ENCODE peak calls at places on chromosomes 6 and 20, in five cellular contexts. One of them, this sample, is unnamed.

GRCh38 chr6:53786832-53787231 is 8.0 kb upstream of the LRRC1 start:
- DNase-seq in A549: no peak
- DNase-seq in K562: no peak
- DNase-seq in GM12878: no peak
- DNase-seq in HepG2: no peak
- DNase-seq in this sample: no peak

GRCh38 chr6:129307845-129308244 is 402.1 kb downstream of the ARHGAP18 start:
- DNase-seq in A549: no peak
- DNase-seq in K562: no peak
- DNase-seq in GM12878: no peak
- DNase-seq in HepG2: no peak
- DNase-seq in this sample: no peak

GRCh38 chr6:160261120-160261450 is 2.5 kb upstream of the SLC22A2 start:
- DNase-seq in A549: no peak
- DNase-seq in K562: no peak
- DNase-seq in GM12878: no peak
- DNase-seq in HepG2: no peak
- DNase-seq in this sample: no peak

GRCh38 chr6:141472123-141472522 is 660.6 kb upstream of the GJE1 start:
- DNase-seq in A549: no peak
- DNase-seq in K562: no peak
- DNase-seq in GM12878: no peak
- DNase-seq in HepG2: no peak
- DNase-seq in this sample: no peak

GRCh38 chr20:63833776-63834544 is 2.9 kb upstream of the ZBTB46 start:
- DNase-seq in A549: no peak
- DNase-seq in K562: no peak
- DNase-seq in GM12878: no peak
- DNase-seq in HepG2: no peak
- DNase-seq in this sample: no peak

GRCh38 chr20:17210983-17211382 is 15.9 kb upstream of the PCSK2 start:
- DNase-seq in A549: no peak
- DNase-seq in K562: no peak
- DNase-seq in GM12878: no peak
- DNase-seq in HepG2: peak; percentile 7
- DNase-seq in this sample: no peak

GRCh38 chr6:16739329-16739801 is 21.9 kb downstream of the ATXN1 start:
- DNase-seq in A549: no peak
- DNase-seq in K562: no peak
- DNase-seq in GM12878: no peak
- DNase-seq in HepG2: peak; percentile 29
- DNase-seq in this sample: no peak

GRCh38 chr20:38723069-38723981 is 961 bp upstream of the SLC32A1 start:
- DNase-seq in A549: no peak
- DNase-seq in K562: no peak
- DNase-seq in GM12878: no peak
- DNase-seq in HepG2: no peak
- DNase-seq in this sample: no peak

GRCh38 chr20:3354247-3354646 is 53.2 kb downstream of the DNAAF9 start:
- DNase-seq in A549: no peak
- DNase-seq in K562: no peak
- DNase-seq in GM12878: no peak
- DNase-seq in HepG2: no peak
- DNase-seq in this sample: no peak

GRCh38 chr20:21396045-21396893 is 1.1 kb downstream of the NKX2-4 start:
- DNase-seq in A549: no peak
- DNase-seq in K562: no peak
- DNase-seq in GM12878: no peak
- DNase-seq in HepG2: no peak
- DNase-seq in this sample: peak; percentile 32

GRCh38 chr20:757509-757908 is 10.8 kb downstream of the SLC52A3 start:
- DNase-seq in A549: no peak
- DNase-seq in K562: no peak
- DNase-seq in GM12878: no peak
- DNase-seq in HepG2: no peak
- DNase-seq in this sample: no peak

GRCh38 chr6:169099411-169100202 is 154.0 kb downstream of the THBS2 start:
- DNase-seq in A549: peak; percentile 50
- DNase-seq in K562: no peak
- DNase-seq in GM12878: no peak
- DNase-seq in HepG2: peak; percentile 11
- DNase-seq in this sample: no peak

GRCh38 chr20:35269055-35269781 is 8.7 kb downstream of the MMP24OS start:
- DNase-seq in A549: peak; percentile 81
- DNase-seq in K562: peak; percentile 81
- DNase-seq in GM12878: no peak
- DNase-seq in HepG2: peak; percentile 77
- DNase-seq in this sample: peak; percentile 66

GRCh38 chr6:31328355-31328960 is 28.5 kb downstream of the HLA-B start:
- DNase-seq in A549: no peak
- DNase-seq in K562: no peak
- DNase-seq in GM12878: no peak
- DNase-seq in HepG2: no peak
- DNase-seq in this sample: no peak

GRCh38 chr6:31336872-31337496 is 20.0 kb downstream of the HLA-B start:
- DNase-seq in A549: peak; percentile 22
- DNase-seq in K562: no peak
- DNase-seq in GM12878: no peak
- DNase-seq in HepG2: no peak
- DNase-seq in this sample: peak; percentile 20

GRCh38 chr6:31332637-31333602 is 24.1 kb downstream of the HLA-B start:
- DNase-seq in A549: no peak
- DNase-seq in K562: no peak
- DNase-seq in GM12878: no peak
- DNase-seq in HepG2: no peak
- DNase-seq in this sample: no peak
- TF ChIP-seq MYC in A549: no peak
- TF ChIP-seq MYC in K562: no peak
- TF ChIP-seq MYC in GM12878: no peak
- TF ChIP-seq MYC in HepG2: no peak
- TF ChIP-seq MYC in this sample: no peak

GRCh38 chr20:58162976-58163375 is 65.5 kb downstream of the ANKRD60 start:
- DNase-seq in A549: no peak
- DNase-seq in K562: no peak
- DNase-seq in GM12878: no peak
- DNase-seq in HepG2: no peak
- DNase-seq in this sample: no peak
- H3K4me1 ChIP-seq in A549: no peaks in the 10 kb centered on the region
- H3K4me1 ChIP-seq in K562: no peaks in the 10 kb centered on the region
- H3K4me1 ChIP-seq in GM12878: no peaks in the 10 kb centered on the region
- H3K4me1 ChIP-seq in HepG2: no peaks in the 10 kb centered on the region
- H3K4me1 ChIP-seq in this sample: no peaks in the 10 kb centered on the region

GRCh38 chr6:161618816-161619454 is 345.1 kb upstream of the AGPAT4 start:
- DNase-seq in A549: peak; percentile 80
- DNase-seq in K562: peak; percentile 16
- DNase-seq in GM12878: no peak
- DNase-seq in HepG2: peak; percentile 49
- DNase-seq in this sample: no peak
- TF ChIP-seq MYC in A549: no peak
- TF ChIP-seq MYC in K562: no peak
- TF ChIP-seq MYC in GM12878: no peak
- TF ChIP-seq MYC in HepG2: no peak
- TF ChIP-seq MYC in this sample: no peak

GRCh38 chr20:44166477-44166876 is 20.5 kb downstream of the JPH2 start:
- DNase-seq in A549: peak; percentile 65
- DNase-seq in K562: no peak
- DNase-seq in GM12878: no peak
- DNase-seq in HepG2: no peak
- DNase-seq in this sample: no peak
- H3K4me1 ChIP-seq in A549: peaks cover 38% of the 10 kb centered on the region
- H3K4me1 ChIP-seq in K562: peaks cover 2% of the 10 kb centered on the region
- H3K4me1 ChIP-seq in GM12878: no peaks in the 10 kb centered on the region
- H3K4me1 ChIP-seq in HepG2: no peaks in the 10 kb centered on the region
- H3K4me1 ChIP-seq in this sample: no peaks in the 10 kb centered on the region

DNA sequence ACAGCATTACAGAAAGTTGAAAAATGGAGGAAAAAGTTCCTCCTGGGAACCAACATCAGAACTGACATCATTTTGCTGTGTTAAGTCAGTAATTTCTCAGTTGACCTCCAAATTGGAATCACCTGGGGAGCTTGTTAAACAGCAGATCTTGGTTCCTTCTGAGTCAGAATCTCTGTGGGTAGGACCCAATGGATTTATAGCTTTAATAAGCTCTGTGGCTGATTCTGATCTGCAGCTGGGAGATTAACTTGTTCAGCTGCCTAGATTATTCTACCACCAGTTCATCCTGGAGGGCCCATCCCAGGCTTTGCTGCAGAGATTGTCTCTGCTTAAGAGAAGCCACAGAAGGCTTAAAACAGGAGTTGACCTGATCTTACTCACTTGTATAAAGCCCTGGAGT is 90.7 kb upstream of the POPDC3 start:
- DNase-seq in A549: no peak
- DNase-seq in K562: no peak
- DNase-seq in GM12878: no peak
- DNase-seq in HepG2: no peak
- DNase-seq in this sample: no peak
- TF ChIP-seq MYC in A549: no peak
- TF ChIP-seq MYC in K562: no peak
- TF ChIP-seq MYC in GM12878: no peak
- TF ChIP-seq MYC in HepG2: no peak
- TF ChIP-seq MYC in this sample: no peak

GRCh38 chr6:157064502-157064901 is 258.8 kb downstream of the TMEM242 start:
- DNase-seq in A549: no peak
- DNase-seq in K562: no peak
- DNase-seq in GM12878: no peak
- DNase-seq in HepG2: no peak
- DNase-seq in this sample: no peak
- H3K4me1 ChIP-seq in A549: peaks cover 13% of the 10 kb centered on the region
- H3K4me1 ChIP-seq in K562: peaks cover 15% of the 10 kb centered on the region
- H3K4me1 ChIP-seq in GM12878: peaks cover 15% of the 10 kb centered on the region
- H3K4me1 ChIP-seq in HepG2: peaks cover 46% of the 10 kb centered on the region
- H3K4me1 ChIP-seq in this sample: peaks cover 9% of the 10 kb centered on the region

GRCh38 chr6:38063973-38064372 is 244.4 kb downstream of the ZFAND3 start:
- DNase-seq in A549: no peak
- DNase-seq in K562: no peak
- DNase-seq in GM12878: no peak
- DNase-seq in HepG2: no peak
- DNase-seq in this sample: no peak
- TF ChIP-seq MYC in A549: no peak
- TF ChIP-seq MYC in K562: no peak
- TF ChIP-seq MYC in GM12878: no peak
- TF ChIP-seq MYC in HepG2: no peak
- TF ChIP-seq MYC in this sample: no peak

DNA sequence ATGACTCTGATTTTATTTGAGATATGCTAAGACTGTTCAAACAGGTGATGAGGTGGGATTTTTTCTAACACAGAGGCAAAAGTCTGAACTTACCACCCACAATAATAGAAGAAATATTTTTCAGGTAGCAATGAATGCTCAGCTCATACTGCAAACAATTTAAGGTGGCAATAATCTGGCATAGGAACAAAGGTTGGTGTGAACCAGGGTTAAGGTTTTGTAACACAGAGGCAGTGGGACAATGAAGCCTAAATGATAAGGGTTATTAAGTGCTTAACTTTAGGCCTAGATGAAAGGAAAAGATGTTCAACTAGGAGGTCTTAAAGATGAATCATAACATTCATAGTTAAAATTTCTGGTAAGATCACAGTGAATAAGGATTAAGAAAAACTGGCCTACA is 4.9 kb downstream of the ASCC3 start:
- DNase-seq in A549: no peak
- DNase-seq in K562: no peak
- DNase-seq in GM12878: no peak
- DNase-seq in HepG2: no peak
- DNase-seq in this sample: no peak
- H3K4me1 ChIP-seq in A549: peaks cover 22% of the 10 kb centered on the region
- H3K4me1 ChIP-seq in K562: peaks cover 23% of the 10 kb centered on the region
- H3K4me1 ChIP-seq in GM12878: no peaks in the 10 kb centered on the region
- H3K4me1 ChIP-seq in HepG2: peaks cover 58% of the 10 kb centered on the region
- H3K4me1 ChIP-seq in this sample: peaks cover 16% of the 10 kb centered on the region

GRCh38 chr6:154297210-154297609 is 59.4 kb downstream of the IPCEF1 start:
- DNase-seq in A549: no peak
- DNase-seq in K562: no peak
- DNase-seq in GM12878: no peak
- DNase-seq in HepG2: no peak
- DNase-seq in this sample: no peak
- TF ChIP-seq MYC in A549: no peak
- TF ChIP-seq MYC in K562: no peak
- TF ChIP-seq MYC in GM12878: no peak
- TF ChIP-seq MYC in HepG2: no peak
- TF ChIP-seq MYC in this sample: no peak

GRCh38 chr6:34543421-34543820 is 12.7 kb downstream of the SPDEF start:
- DNase-seq in A549: no peak
- DNase-seq in K562: no peak
- DNase-seq in GM12878: no peak
- DNase-seq in HepG2: no peak
- DNase-seq in this sample: peak; percentile 44
- H3K4me1 ChIP-seq in A549: peaks cover 55% of the 10 kb centered on the region
- H3K4me1 ChIP-seq in K562: peaks cover 24% of the 10 kb centered on the region
- H3K4me1 ChIP-seq in GM12878: no peaks in the 10 kb centered on the region
- H3K4me1 ChIP-seq in HepG2: peaks cover 22% of the 10 kb centered on the region
- H3K4me1 ChIP-seq in this sample: peaks cover 6% of the 10 kb centered on the region